ENCODE peak calls at places on chromosomes 2 and 18, in five cellular contexts. U, H, O, Y and F are unnamed samples.
A peak's percentile ranks its signal among the peaks of the same experiment; 100 is the strongest.

GRCh38 chr2:188426121-188426520 is 134.4 kb downstream of the GULP1 start:
- DNase-seq in U (no peak), H (no peak), O (no peak), Y (no peak), F (no peak)

GRCh38 chr2:132503621-132504200 is 87.1 kb downstream of the GPR39 start:
- DNase-seq in U (no peak), H (peak; percentile 6), O (no peak), Y (peak; percentile 27), F (no peak)

GRCh38 chr2:42607101-42607637 is 38.7 kb downstream of the MTA3 start:
- DNase-seq in U (no peak), H (no peak), O (no peak), Y (no peak), F (no peak)

GRCh38 chr18:79477711-79478483 is 82.2 kb downstream of the NFATC1 start:
- DNase-seq in U (no peak), H (no peak), O (no peak), Y (no peak), F (no peak)

GRCh38 chr2:55112229-55113016 is 62.2 kb upstream of the RTN4 start:
- DNase-seq in U (no peak), H (peak; percentile 6), O (no peak), Y (no peak), F (peak; percentile 46)

GRCh38 chr2:109660046-109660860 is 46.1 kb downstream of the SOWAHC start:
- DNase-seq in U (no peak), H (no peak), O (no peak), Y (no peak), F (no peak)

GRCh38 chr2:215447673-215448081 is 11.8 kb upstream of the FN1 start:
- DNase-seq in U (no peak), H (no peak), O (no peak), Y (no peak), F (no peak)

GRCh38 chr2:225223301-225223700 is 176.2 kb upstream of the NYAP2 start:
- DNase-seq in U (no peak), H (no peak), O (no peak), Y (no peak), F (no peak)

GRCh38 chr2:204655626-204656025 is 110.4 kb downstream of the PARD3B start:
- DNase-seq in U (no peak), H (no peak), O (no peak), Y (no peak), F (no peak)

GRCh38 chr2:196113061-196113974 is 44.7 kb upstream of the DNAH7 start:
- DNase-seq in U (no peak), H (no peak), O (no peak), Y (peak; percentile 13), F (no peak)

GRCh38 chr2:127193164-127193947 is 26.7 kb downstream of the CYP27C1 start:
- DNase-seq in U (no peak), H (no peak), O (no peak), Y (no peak), F (no peak)

GRCh38 chr2:182186132-182186735 is 200.6 kb downstream of the PPP1R1C start:
- DNase-seq in U (no peak), H (peak; percentile 37), O (no peak), Y (peak; percentile 44), F (peak; percentile 50)

GRCh38 chr18:58762781-58763171 is 91.5 kb downstream of the MALT1 start:
- DNase-seq in U (no peak), H (no peak), O (no peak), Y (no peak), F (no peak)

GRCh38 chr2:241854342-241855244 is 4.1 kb downstream of the PDCD1 start:
- DNase-seq in U (no peak), H (no peak), O (no peak), Y (no peak), F (no peak)

GRCh38 chr2:119809329-119810038 is 49.8 kb downstream of the PTPN4 start:
- DNase-seq in U (no peak), H (no peak), O (no peak), Y (peak; percentile 10), F (peak; percentile 9)

GRCh38 chr2:239953418-239954061 is 71.6 kb downstream of the NDUFA10 start:
- DNase-seq in U (no peak), H (no peak), O (no peak), Y (no peak), F (no peak)

GRCh38 chr2:105329561-105330495 is at the start of gene TGFBRAP1:
- DNase-seq in U (peak; percentile 55), H (no peak), O (peak; percentile 50), Y (peak; percentile 40), F (peak; percentile 70)